ENCODE peak calls at places on chromosomes 3 and 15, in five cellular contexts. U is hippocampal formation, V is psoas muscle, T is RWPE1, R is amniotic stem cell. G is an unnamed sample.

GRCh38 chr3:66210687-66211295 is 10.0 kb upstream of the SLC25A26 start:
- DNase-seq in R (no peak), V (no peak), U (no peak), T (no peak), G (no peak)

GRCh38 chr15:85289677-85290365 is 90.6 kb upstream of the AKAP13 start:
- DNase-seq in T (peak), R (peak), V (peak), U (peak), G (no peak)

GRCh38 chr3:10242182-10243065 is 5.8 kb upstream of the TATDN2 start:
- DNase-seq in U (no peak), V (no peak), T (no peak), R (no peak), G (no peak)

GRCh38 chr3:125186800-125187598 is 25.5 kb downstream of the SLC12A8 start:
- DNase-seq in U (no peak), T (no peak), R (no peak), V (no peak), G (no peak)

GRCh38 chr3:125172346-125172745 is 40.2 kb downstream of the SLC12A8 start:
- DNase-seq in U (no peak), T (no peak), V (no peak), R (no peak), G (no peak)

GRCh38 chr15:74128785-74129350 is 1.5 kb upstream of the ISLR2 start:
- DNase-seq in V (peak), U (no peak), R (no peak), T (no peak), G (no peak)

GRCh38 chr3:156465222-156465621 is 89.7 kb downstream of the SSR3 start:
- DNase-seq in U (no peak), T (no peak), V (no peak), R (no peak), G (no peak)

GRCh38 chr3:16719426-16719825 is 114.2 kb upstream of the DAZL start:
- DNase-seq in T (no peak), V (no peak), U (no peak), R (no peak), G (no peak)

GRCh38 chr3:41148901-41149300 is 50.4 kb upstream of the CTNNB1 start:
- DNase-seq in R (no peak), V (no peak), T (no peak), U (no peak), G (no peak)

GRCh38 chr3:60917136-60917535 is 334.1 kb downstream of the FHIT start:
- DNase-seq in U (no peak), V (no peak), T (no peak), R (no peak), G (no peak)

GRCh38 chr3:161559177-161559998 is 62.8 kb downstream of the OTOL1 start:
- DNase-seq in R (no peak), T (peak), U (peak), V (no peak), G (peak)

GRCh38 chr15:63348392-63348791 is 33.3 kb downstream of the CA12 start:
- DNase-seq in V (peak), R (peak), T (peak), U (peak), G (no peak)